ENCODE peak calls at places on chromosomes 7 and 10, in five cellular contexts. U is HTR-8/SVneo; D is DND-41; O is CD8-positive, alpha-beta memory T cell; I is thoracic aorta. H is an unnamed sample.

GRCh38 chr7:87375647-87376435 is 30.4 kb downstream of the CROT start:
- DNase-seq in U (no peak), D (no peak), O (no peak), I (no peak), H (no peak)

GRCh38 chr7:3592438-3593134 is 291.5 kb downstream of the SDK1 start:
- DNase-seq in U (no peak), D (no peak), O (no peak), I (no peak), H (no peak)

GRCh38 chr7:107783648-107784047 is 19.4 kb downstream of the SLC26A3 start:
- DNase-seq in U (no peak), D (no peak), O (no peak), I (no peak), H (no peak)

GRCh38 chr10:79184141-79184625 is 115.4 kb downstream of the ZMIZ1 start:
- DNase-seq in U (peak; percentile 58), D (no peak), O (no peak), I (no peak), H (no peak)

GRCh38 chr10:30379983-30380382 is 30.9 kb upstream of the MTPAP start:
- DNase-seq in U (no peak), D (no peak), O (no peak), I (no peak), H (peak; percentile 29)

GRCh38 chr10:85614566-85614965 is 752.0 kb downstream of the GRID1 start:
- DNase-seq in U (no peak), D (peak; percentile 69), O (peak; percentile 7), I (no peak), H (no peak)

GRCh38 chr10:72375173-72375572 is 20.5 kb upstream of the DNAJB12 start:
- DNase-seq in U (no peak), D (no peak), O (no peak), I (no peak), H (no peak)

GRCh38 chr7:143284591-143285453 is at the start of gene TMEM139:
- DNase-seq in U (no peak), D (no peak), O (no peak), I (no peak), H (no peak)

GRCh38 chr10:132743925-132744490 is 41.9 kb downstream of the NKX6-2 start:
- DNase-seq in U (no peak), D (no peak), O (no peak), I (no peak), H (no peak)

GRCh38 chr7:137546671-137547070 is 203.1 kb upstream of the PTN start:
- DNase-seq in U (no peak), D (no peak), O (no peak), I (no peak), H (no peak)

GRCh38 chr10:133173860-133174523 is 14.0 kb downstream of the KNDC1 start:
- DNase-seq in U (no peak), D (no peak), O (no peak), I (no peak), H (no peak)